ENCODE peak calls at places on chromosomes 3 and 15, in nine cellular contexts. Z is breast epithelium, W is dorsolateral prefrontal cortex, O is pancreas, B is NB4, G is AG10803, Y is cardiac muscle cell, M is cardiac fibroblast, H is transverse colon. E is an unnamed sample.

GRCh38 chr3:184237772-184238171 is 8.4 kb downstream of the VWA5B2 start:
- DNase-seq in Z (no peak), W (no peak), O (no peak), B (no peak), G (no peak), Y (no peak), M (no peak), H (no peak), E (no peak)

GRCh38 chr3:17478673-17479072 is 263.8 kb downstream of the TBC1D5 start:
- DNase-seq in Z (no peak), W (no peak), O (no peak), B (no peak), G (peak; percentile 52), Y (no peak), M (peak; percentile 67), H (no peak), E (no peak)

GRCh38 chr15:52369455-52369854 is 73.9 kb upstream of the MYO5C start:
- DNase-seq in Z (no peak), W (no peak), O (no peak), B (no peak), G (no peak), Y (no peak), M (no peak), H (no peak), E (no peak)

GRCh38 chr3:153038779-153039178 is 123.2 kb upstream of the RAP2B start:
- DNase-seq in Z (no peak), W (no peak), O (no peak), B (no peak), G (no peak), Y (no peak), M (no peak), H (peak; percentile 23), E (no peak)

GRCh38 chr3:56314842-56315241 is 153.4 kb downstream of the ERC2 start:
- DNase-seq in Z (peak; percentile 52), W (no peak), O (no peak), B (no peak), G (peak; percentile 89), Y (peak; percentile 26), M (peak; percentile 62), H (no peak), E (no peak)

GRCh38 chr15:78301326-78301725 is 1.9 kb upstream of the SKIC8 start:
- DNase-seq in Z (no peak), W (no peak), O (no peak), B (peak; percentile 19), G (no peak), Y (no peak), M (no peak), H (no peak), E (peak; percentile 64)

GRCh38 chr15:78304487-78305413 is 5.3 kb upstream of the SKIC8 start:
- DNase-seq in Z (no peak), W (no peak), O (no peak), B (no peak), G (no peak), Y (no peak), M (no peak), H (no peak), E (no peak)

GRCh38 chr15:85625856-85626255 is 168.9 kb downstream of the KLHL25 start:
- DNase-seq in Z (no peak), W (no peak), O (no peak), B (peak; percentile 34), G (peak; percentile 91), Y (no peak), M (peak; percentile 73), H (no peak), E (peak; percentile 68)

GRCh38 chr3:10471337-10471721 is 34.1 kb downstream of the ATP2B2 start:
- DNase-seq in Z (no peak), W (no peak), O (no peak), B (peak; percentile 12), G (no peak), Y (peak; percentile 27), M (peak; percentile 8), H (no peak), E (no peak)

GRCh38 chr3:177071496-177072156 is 125.7 kb downstream of the TBL1XR1 start:
- DNase-seq in Z (no peak), W (no peak), O (no peak), B (no peak), G (no peak), Y (no peak), M (no peak), H (no peak), E (no peak)

GRCh38 chr3:51269466-51269865 is 115.6 kb upstream of the MANF start:
- DNase-seq in Z (no peak), W (no peak), O (no peak), B (no peak), G (peak; percentile 16), Y (no peak), M (peak; percentile 10), H (no peak), E (no peak)
- TF ChIP-seq CTCF in Z (no peak), W (no peak), O (no peak), B (no peak), G (peak; percentile 44), Y (no peak), M (peak; percentile 15), H (no peak), E (no peak)

GRCh38 chr15:101506491-101506890 is 17.0 kb upstream of the PCSK6 start:
- DNase-seq in Z (no peak), W (no peak), O (no peak), B (no peak), G (no peak), Y (no peak), M (no peak), H (no peak), E (no peak)
- H3K4me3 ChIP-seq in Z (no peak overlapping the region), W (no peak overlapping the region), O (no peak overlapping the region), B (no peak overlapping the region), G (no peak overlapping the region), Y (no peak overlapping the region), M (no peak overlapping the region), H (no peak overlapping the region), E (no peak overlapping the region)

GRCh38 chr3:15513810-15514662 is 7.5 kb downstream of the COLQ start:
- DNase-seq in Z (no peak), W (no peak), O (no peak), B (no peak), G (no peak), Y (no peak), M (no peak), H (no peak), E (no peak)

GRCh38 chr3:15513121-15513520 is 8.4 kb downstream of the COLQ start:
- DNase-seq in Z (no peak), W (no peak), O (no peak), B (no peak), G (no peak), Y (no peak), M (no peak), H (no peak), E (no peak)

GRCh38 chr3:15511156-15511555 is 10.3 kb downstream of the COLQ start:
- DNase-seq in Z (no peak), W (no peak), O (no peak), B (no peak), G (no peak), Y (no peak), M (no peak), H (no peak), E (no peak)

GRCh38 chr3:15512173-15512572 is 9.3 kb downstream of the COLQ start:
- DNase-seq in Z (no peak), W (peak; percentile 84), O (peak; percentile 68), B (no peak), G (peak; percentile 32), Y (peak; percentile 96), M (peak; percentile 74), H (no peak), E (no peak)

DNA sequence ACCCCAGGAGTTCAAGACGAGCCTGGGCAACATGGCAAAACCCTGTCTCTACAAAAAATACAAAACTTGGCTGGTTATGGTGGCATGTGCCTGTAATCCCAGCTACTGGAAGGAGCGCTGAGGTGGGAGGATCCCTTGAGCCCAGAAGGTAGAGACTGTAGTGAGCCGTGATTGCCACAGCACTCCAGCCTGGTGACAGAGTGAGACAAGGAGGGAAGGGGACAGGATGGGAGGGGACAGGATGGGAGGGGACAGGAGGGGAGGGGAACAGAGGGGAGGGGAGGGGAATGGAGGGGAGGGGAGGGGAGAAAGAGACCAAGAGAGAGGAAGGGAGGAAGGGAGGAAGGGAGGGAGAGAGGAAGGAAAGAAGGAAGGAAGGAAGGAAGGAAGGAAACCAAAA is 11.0 kb downstream of the COLQ start:
- DNase-seq in Z (no peak), W (no peak), O (no peak), B (no peak), G (no peak), Y (no peak), M (no peak), H (no peak), E (no peak)
- TF ChIP-seq CTCF in Z (no peak), W (no peak), O (no peak), B (no peak), G (no peak), Y (no peak), M (no peak), H (no peak), E (no peak)

GRCh38 chr3:42189071-42189470 is 76.9 kb downstream of the CCK start:
- DNase-seq in Z (no peak), W (no peak), O (no peak), B (no peak), G (no peak), Y (no peak), M (no peak), H (no peak), E (no peak)
- H3K4me3 ChIP-seq in Z (no peak overlapping the region), W (no peak overlapping the region), O (no peak overlapping the region), B (no peak overlapping the region), G (no peak overlapping the region), Y (no peak overlapping the region), M (no peak overlapping the region), H (no peak overlapping the region), E (no peak overlapping the region)

GRCh38 chr3:150520408-150520807 is 25.9 kb downstream of the SERP1 start:
- DNase-seq in Z (no peak), W (no peak), O (no peak), B (no peak), G (no peak), Y (no peak), M (no peak), H (no peak), E (no peak)

GRCh38 chr3:150523538-150523937 is 22.8 kb downstream of the SERP1 start:
- DNase-seq in Z (no peak), W (no peak), O (no peak), B (no peak), G (no peak), Y (peak; percentile 8), M (no peak), H (no peak), E (no peak)

GRCh38 chr3:150519026-150519425 is 27.3 kb downstream of the SERP1 start:
- DNase-seq in Z (no peak), W (no peak), O (no peak), B (no peak), G (no peak), Y (no peak), M (no peak), H (peak; percentile 62), E (no peak)

GRCh38 chr3:150521458-150521857 is 24.8 kb downstream of the SERP1 start:
- DNase-seq in Z (no peak), W (no peak), O (no peak), B (no peak), G (no peak), Y (no peak), M (no peak), H (no peak), E (no peak)
- TF ChIP-seq CTCF in Z (no peak), W (no peak), O (no peak), B (no peak), G (peak; percentile 18), Y (no peak), M (no peak), H (no peak), E (no peak)

E was measured in GM12865.